ENCODE peak calls at places on chromosomes 11 and 22, in six cellular contexts. One of them, this sample, is unnamed.

GRCh38 chr11:19093976-19094375 is 23.0 kb upstream of the ZDHHC13 start:
- DNase-seq in IMR-90: no peak
- DNase-seq in lung: no peak
- DNase-seq in Panc1: no peak
- DNase-seq in brain microvascular endothelial cell: no peak
- DNase-seq in HL-60: no peak
- DNase-seq in this sample: peak; percentile 13

GRCh38 chr11:57432714-57433163 is 5.8 kb upstream of the SLC43A3 start:
- DNase-seq in IMR-90: peak; percentile 93
- DNase-seq in lung: peak; percentile 56
- DNase-seq in Panc1: no peak
- DNase-seq in brain microvascular endothelial cell: peak; percentile 90
- DNase-seq in HL-60: peak; percentile 79
- DNase-seq in this sample: peak; percentile 86

GRCh38 chr11:123100378-123101085 is 38.6 kb upstream of the HSPA8 start:
- DNase-seq in IMR-90: no peak
- DNase-seq in lung: no peak
- DNase-seq in Panc1: no peak
- DNase-seq in brain microvascular endothelial cell: no peak
- DNase-seq in HL-60: no peak
- DNase-seq in this sample: peak; percentile 48

GRCh38 chr22:32531955-32532818 is 57.6 kb downstream of the FBXO7 start:
- DNase-seq in IMR-90: peak; percentile 93
- DNase-seq in lung: peak; percentile 70
- DNase-seq in Panc1: no peak
- DNase-seq in brain microvascular endothelial cell: peak; percentile 70
- DNase-seq in HL-60: no peak
- DNase-seq in this sample: peak; percentile 49

GRCh38 chr22:37557321-37558001 is 2.8 kb upstream of the CDC42EP1 start:
- DNase-seq in IMR-90: no peak
- DNase-seq in lung: no peak
- DNase-seq in Panc1: no peak
- DNase-seq in brain microvascular endothelial cell: no peak
- DNase-seq in HL-60: no peak
- DNase-seq in this sample: no peak

GRCh38 chr11:69930081-69931059 is 111.2 kb upstream of the FGF3 start:
- DNase-seq in IMR-90: no peak
- DNase-seq in lung: no peak
- DNase-seq in Panc1: no peak
- DNase-seq in brain microvascular endothelial cell: no peak
- DNase-seq in HL-60: no peak
- DNase-seq in this sample: no peak

GRCh38 chr11:99489561-99489960 is 468.8 kb downstream of the CNTN5 start:
- DNase-seq in IMR-90: peak; percentile 4
- DNase-seq in lung: no peak
- DNase-seq in Panc1: no peak
- DNase-seq in brain microvascular endothelial cell: no peak
- DNase-seq in HL-60: no peak
- DNase-seq in this sample: peak; percentile 65

GRCh38 chr11:114953039-114953438 is 274.7 kb downstream of the NXPE2 start:
- DNase-seq in IMR-90: no peak
- DNase-seq in lung: no peak
- DNase-seq in Panc1: no peak
- DNase-seq in brain microvascular endothelial cell: no peak
- DNase-seq in HL-60: no peak
- DNase-seq in this sample: no peak

GRCh38 chr11:47340980-47341775 is 11.3 kb downstream of the MYBPC3 start:
- DNase-seq in IMR-90: no peak
- DNase-seq in lung: no peak
- DNase-seq in Panc1: no peak
- DNase-seq in brain microvascular endothelial cell: no peak
- DNase-seq in HL-60: no peak
- DNase-seq in this sample: no peak

GRCh38 chr11:29530961-29531360 is 485.9 kb downstream of the KCNA4 start:
- DNase-seq in IMR-90: no peak
- DNase-seq in lung: no peak
- DNase-seq in Panc1: no peak
- DNase-seq in brain microvascular endothelial cell: no peak
- DNase-seq in HL-60: no peak
- DNase-seq in this sample: no peak

GRCh38 chr11:29527391-29527936 is 489.4 kb downstream of the KCNA4 start:
- DNase-seq in IMR-90: peak; percentile 74
- DNase-seq in lung: no peak
- DNase-seq in Panc1: no peak
- DNase-seq in brain microvascular endothelial cell: peak; percentile 79
- DNase-seq in HL-60: peak; percentile 91
- DNase-seq in this sample: peak; percentile 99
- TF ChIP-seq CTCF in IMR-90: peak; percentile 33
- TF ChIP-seq CTCF in lung: no peak
- TF ChIP-seq CTCF in Panc1: no peak
- TF ChIP-seq CTCF in brain microvascular endothelial cell: peak; percentile 82
- TF ChIP-seq CTCF in HL-60: peak; percentile 81
- TF ChIP-seq CTCF in this sample: peak; percentile 81

GRCh38 chr11:132943737-132944556 is 588.4 kb downstream of the OPCML start:
- DNase-seq in IMR-90: no peak
- DNase-seq in lung: no peak
- DNase-seq in Panc1: no peak
- DNase-seq in brain microvascular endothelial cell: no peak
- DNase-seq in HL-60: no peak
- DNase-seq in this sample: no peak

GRCh38 chr11:132944557-132944920 is 587.8 kb downstream of the OPCML start:
- DNase-seq in IMR-90: no peak
- DNase-seq in lung: no peak
- DNase-seq in Panc1: no peak
- DNase-seq in brain microvascular endothelial cell: no peak
- DNase-seq in HL-60: no peak
- DNase-seq in this sample: no peak

GRCh38 chr11:132942611-132943324 is 589.5 kb downstream of the OPCML start:
- DNase-seq in IMR-90: no peak
- DNase-seq in lung: no peak
- DNase-seq in Panc1: no peak
- DNase-seq in brain microvascular endothelial cell: no peak
- DNase-seq in HL-60: no peak
- DNase-seq in this sample: no peak

GRCh38 chr11:132941761-132942160 is 590.5 kb downstream of the OPCML start:
- DNase-seq in IMR-90: no peak
- DNase-seq in lung: no peak
- DNase-seq in Panc1: no peak
- DNase-seq in brain microvascular endothelial cell: no peak
- DNase-seq in HL-60: no peak
- DNase-seq in this sample: no peak

DNA sequence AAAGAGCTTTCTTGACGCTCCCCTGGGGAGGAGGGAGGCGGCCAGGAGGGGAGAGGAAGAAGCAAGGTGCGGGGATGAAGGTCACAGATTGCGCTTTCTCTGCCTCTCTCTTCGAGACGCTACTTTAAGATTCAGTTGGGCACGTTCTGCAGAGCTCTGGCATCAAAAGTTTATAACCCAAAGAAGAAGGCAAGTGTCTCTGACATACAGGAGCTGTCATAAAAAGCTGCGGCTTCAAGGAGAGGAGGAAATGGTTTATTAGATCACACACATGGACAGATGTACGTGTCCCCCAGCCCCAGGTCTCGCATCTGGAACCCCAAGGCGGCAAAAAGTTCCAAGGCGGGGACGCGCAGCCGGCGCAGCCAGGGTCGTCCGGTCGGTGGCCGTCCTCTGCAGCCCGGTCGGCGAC is 589.0 kb downstream of the OPCML start:
- DNase-seq in IMR-90: no peak
- DNase-seq in lung: no peak
- DNase-seq in Panc1: no peak
- DNase-seq in brain microvascular endothelial cell: no peak
- DNase-seq in HL-60: no peak
- DNase-seq in this sample: no peak
- H3K4me3 ChIP-seq in IMR-90: peak overlapping the region; percentile 53
- H3K4me3 ChIP-seq in lung: no peak overlapping the region
- H3K4me3 ChIP-seq in Panc1: no peak overlapping the region
- H3K4me3 ChIP-seq in brain microvascular endothelial cell: peak overlapping the region; percentile 58
- H3K4me3 ChIP-seq in HL-60: no peak overlapping the region
- H3K4me3 ChIP-seq in this sample: no peak overlapping the region

DNA sequence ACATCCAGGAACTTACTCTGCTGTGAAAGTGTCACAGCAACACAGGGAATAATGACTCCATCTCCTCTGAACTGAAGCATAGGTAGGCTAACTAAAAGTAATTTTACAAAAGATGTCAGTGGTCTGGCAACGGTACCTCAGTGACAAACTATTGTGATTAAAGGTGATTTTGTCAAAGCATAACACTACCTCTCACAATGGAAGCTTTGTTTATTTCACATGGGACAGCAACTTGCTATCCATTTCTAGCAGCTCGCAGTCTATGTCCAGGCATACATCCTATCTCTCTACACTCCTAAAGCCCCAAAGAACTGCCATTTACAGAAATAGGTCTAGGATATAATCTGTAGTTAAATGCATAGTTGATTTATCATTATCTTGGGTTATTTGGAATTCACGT is 163.0 kb downstream of the KIRREL3 start:
- DNase-seq in IMR-90: no peak
- DNase-seq in lung: no peak
- DNase-seq in Panc1: no peak
- DNase-seq in brain microvascular endothelial cell: no peak
- DNase-seq in HL-60: no peak
- DNase-seq in this sample: no peak
- TF ChIP-seq CTCF in IMR-90: no peak
- TF ChIP-seq CTCF in lung: no peak
- TF ChIP-seq CTCF in Panc1: no peak
- TF ChIP-seq CTCF in brain microvascular endothelial cell: no peak
- TF ChIP-seq CTCF in HL-60: no peak
- TF ChIP-seq CTCF in this sample: no peak

DNA sequence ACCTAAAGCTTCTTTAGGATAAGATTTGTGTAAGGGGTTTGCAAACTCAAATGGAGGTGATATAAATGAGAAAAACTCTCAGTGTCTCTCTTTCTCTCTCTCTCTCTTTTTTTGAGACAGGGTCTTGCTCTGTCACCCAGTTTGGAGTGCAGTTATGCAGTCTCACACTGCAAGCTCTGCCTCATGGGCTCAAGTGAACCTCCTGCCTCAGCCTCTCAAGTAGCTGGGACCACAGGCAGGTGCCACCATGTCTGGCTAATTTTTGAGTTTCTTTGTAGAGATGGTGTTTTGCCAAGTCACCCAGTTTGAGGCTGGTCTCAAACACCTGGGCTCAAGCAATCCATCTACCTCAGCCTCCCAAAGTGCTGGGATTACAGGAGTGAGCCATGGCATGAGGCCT is 2.9 kb downstream of the BIRC3 start:
- DNase-seq in IMR-90: no peak
- DNase-seq in lung: no peak
- DNase-seq in Panc1: no peak
- DNase-seq in brain microvascular endothelial cell: no peak
- DNase-seq in HL-60: no peak
- DNase-seq in this sample: no peak
- H3K4me3 ChIP-seq in IMR-90: no peak overlapping the region
- H3K4me3 ChIP-seq in lung: no peak overlapping the region
- H3K4me3 ChIP-seq in Panc1: peak overlapping the region; percentile 57
- H3K4me3 ChIP-seq in brain microvascular endothelial cell: no peak overlapping the region
- H3K4me3 ChIP-seq in HL-60: no peak overlapping the region
- H3K4me3 ChIP-seq in this sample: no peak overlapping the region

GRCh38 chr22:48665286-48666010 is 1162.2 kb downstream of the BRD1 start:
- DNase-seq in IMR-90: no peak
- DNase-seq in lung: no peak
- DNase-seq in Panc1: no peak
- DNase-seq in brain microvascular endothelial cell: no peak
- DNase-seq in HL-60: no peak
- DNase-seq in this sample: no peak

GRCh38 chr22:48664586-48664985 is 1163.1 kb downstream of the BRD1 start:
- DNase-seq in IMR-90: no peak
- DNase-seq in lung: no peak
- DNase-seq in Panc1: no peak
- DNase-seq in brain microvascular endothelial cell: no peak
- DNase-seq in HL-60: no peak
- DNase-seq in this sample: no peak

GRCh38 chr22:48661984-48662383 is 1165.7 kb downstream of the BRD1 start:
- DNase-seq in IMR-90: no peak
- DNase-seq in lung: no peak
- DNase-seq in Panc1: no peak
- DNase-seq in brain microvascular endothelial cell: no peak
- DNase-seq in HL-60: no peak
- DNase-seq in this sample: no peak

GRCh38 chr22:48662476-48663150 is 1165.1 kb downstream of the BRD1 start:
- DNase-seq in IMR-90: no peak
- DNase-seq in lung: no peak
- DNase-seq in Panc1: no peak
- DNase-seq in brain microvascular endothelial cell: no peak
- DNase-seq in HL-60: no peak
- DNase-seq in this sample: no peak

DNA sequence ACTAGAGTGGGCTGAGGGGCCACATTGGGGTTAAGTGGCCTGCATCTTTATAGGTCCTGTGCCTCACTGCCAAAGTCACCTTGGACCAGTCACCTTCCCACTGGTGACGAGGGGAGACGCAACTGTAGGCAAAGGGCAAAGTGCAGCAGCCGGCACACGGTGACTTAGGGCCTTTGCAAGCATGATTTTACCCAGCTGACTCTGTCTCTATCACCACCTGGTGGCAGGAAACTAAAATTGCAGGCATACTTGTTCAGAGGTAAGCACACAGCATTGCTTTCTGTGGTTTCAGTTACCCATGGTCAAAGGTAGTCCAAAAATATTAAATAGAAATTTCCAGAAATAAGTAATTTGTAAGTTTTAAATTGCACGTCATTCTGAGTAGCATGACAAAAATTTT is 1164.4 kb downstream of the BRD1 start:
- DNase-seq in IMR-90: no peak
- DNase-seq in lung: no peak
- DNase-seq in Panc1: no peak
- DNase-seq in brain microvascular endothelial cell: no peak
- DNase-seq in HL-60: no peak
- DNase-seq in this sample: peak; percentile 0
- TF ChIP-seq CTCF in IMR-90: no peak
- TF ChIP-seq CTCF in lung: no peak
- TF ChIP-seq CTCF in Panc1: peak; percentile 73
- TF ChIP-seq CTCF in brain microvascular endothelial cell: peak; percentile 49
- TF ChIP-seq CTCF in HL-60: peak; percentile 33
- TF ChIP-seq CTCF in this sample: peak; percentile 29